ENCODE peak calls at places on chromosomes 12 and 14, in four cellular contexts. One of them, this sample, is unnamed.

GRCh38 chr14:99853206-99853605 is 60.0 kb downstream of the EML1 start:
- DNase-seq in HepG2: no peak
- DNase-seq in HEK293T: no peak
- DNase-seq in K562: no peak
- DNase-seq in this sample: no peak

GRCh38 chr14:100140452-100141132 is 18.9 kb downstream of the DEGS2 start:
- DNase-seq in HepG2: peak; percentile 82
- DNase-seq in HEK293T: no peak
- DNase-seq in K562: peak; percentile 78
- DNase-seq in this sample: no peak

GRCh38 chr12:108173160-108173559 is 44.1 kb downstream of the WSCD2 start:
- DNase-seq in HepG2: no peak
- DNase-seq in HEK293T: no peak
- DNase-seq in K562: no peak
- DNase-seq in this sample: no peak

GRCh38 chr14:52314521-52315354 is 626 bp downstream of the PTGER2 start:
- DNase-seq in HepG2: no peak
- DNase-seq in HEK293T: no peak
- DNase-seq in K562: no peak
- DNase-seq in this sample: no peak

GRCh38 chr12:108730337-108731104 is 797 bp downstream of the CORO1C start:
- DNase-seq in HepG2: peak; percentile 54
- DNase-seq in HEK293T: peak; percentile 60
- DNase-seq in K562: peak; percentile 59
- DNase-seq in this sample: no peak

GRCh38 chr14:91415794-91416743 is 1.6 kb downstream of the CCDC88C start:
- DNase-seq in HepG2: no peak
- DNase-seq in HEK293T: no peak
- DNase-seq in K562: no peak
- DNase-seq in this sample: peak; percentile 88

GRCh38 chr14:67583711-67584644 is 16.1 kb downstream of the PIGH start:
- DNase-seq in HepG2: peak; percentile 58
- DNase-seq in HEK293T: peak; percentile 74
- DNase-seq in K562: peak; percentile 72
- DNase-seq in this sample: no peak

GRCh38 chr12:64746663-64747062 is 12.5 kb downstream of the GNS start:
- DNase-seq in HepG2: no peak
- DNase-seq in HEK293T: no peak
- DNase-seq in K562: no peak
- DNase-seq in this sample: no peak

GRCh38 chr14:100654025-100654813 is 67.0 kb upstream of the BEGAIN start:
- DNase-seq in HepG2: no peak
- DNase-seq in HEK293T: no peak
- DNase-seq in K562: peak; percentile 26
- DNase-seq in this sample: no peak

DNA sequence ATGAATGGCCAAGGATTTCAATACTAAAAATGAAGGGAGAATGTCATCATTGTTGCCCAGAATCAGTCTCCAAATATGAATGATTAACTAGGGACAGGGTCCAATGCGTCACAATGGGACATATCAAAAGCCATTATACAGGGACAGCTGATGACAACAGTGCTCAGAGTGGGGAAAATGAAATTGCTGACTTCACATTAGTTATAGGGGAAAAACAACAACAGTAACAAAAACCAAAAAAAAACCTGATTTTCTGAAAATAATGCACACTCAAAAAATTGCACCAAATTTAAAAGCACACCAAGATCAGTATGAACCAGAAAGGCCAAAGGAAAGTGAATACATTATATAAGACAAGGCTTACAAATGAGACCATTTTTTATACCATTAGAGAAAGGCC is 353.2 kb upstream of the SOX5 start:
- DNase-seq in HepG2: no peak
- DNase-seq in HEK293T: no peak
- DNase-seq in K562: no peak
- DNase-seq in this sample: no peak
- TF ChIP-seq BHLHE40 in HepG2: no peak
- TF ChIP-seq BHLHE40 in HEK293T: no peak
- TF ChIP-seq BHLHE40 in K562: no peak
- TF ChIP-seq BHLHE40 in this sample: no peak

GRCh38 chr12:105278043-105278697 is 42.2 kb upstream of the APPL2 start:
- DNase-seq in HepG2: peak; percentile 50
- DNase-seq in HEK293T: peak; percentile 39
- DNase-seq in K562: no peak
- DNase-seq in this sample: no peak

GRCh38 chr12:105279460-105280056 is 43.6 kb upstream of the APPL2 start:
- DNase-seq in HepG2: peak; percentile 22
- DNase-seq in HEK293T: peak; percentile 20
- DNase-seq in K562: peak; percentile 15
- DNase-seq in this sample: no peak

GRCh38 chr12:105280966-105281693 is 45.2 kb upstream of the APPL2 start:
- DNase-seq in HepG2: peak; percentile 14
- DNase-seq in HEK293T: no peak
- DNase-seq in K562: no peak
- DNase-seq in this sample: no peak

GRCh38 chr12:105285378-105285777 is 45.1 kb upstream of the C12orf75 start:
- DNase-seq in HepG2: no peak
- DNase-seq in HEK293T: no peak
- DNase-seq in K562: no peak
- DNase-seq in this sample: no peak

DNA sequence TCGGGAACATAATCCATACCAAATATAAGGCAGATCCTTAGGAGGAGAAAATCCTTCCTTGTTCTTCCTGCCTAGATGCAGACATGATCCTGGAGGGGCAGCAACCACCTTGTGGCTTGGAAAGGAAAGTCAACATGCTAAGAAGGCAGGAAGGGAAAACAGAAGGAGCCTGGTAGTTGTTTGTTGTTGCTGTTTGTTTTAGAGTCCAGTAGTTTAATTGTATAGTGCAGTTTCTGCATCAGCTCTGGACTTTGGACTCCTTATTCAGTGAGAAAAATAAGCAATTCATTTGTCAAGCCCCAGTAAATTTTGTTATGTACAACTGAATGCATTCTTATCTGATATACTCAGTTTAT is 45.7 kb upstream of the APPL2 start:
- DNase-seq in HepG2: peak; percentile 40
- DNase-seq in HEK293T: no peak
- DNase-seq in K562: no peak
- DNase-seq in this sample: no peak
- TF ChIP-seq FOXK2 in HepG2: no peak
- TF ChIP-seq FOXK2 in HEK293T: no peak
- TF ChIP-seq FOXK2 in K562: no peak
- TF ChIP-seq FOXK2 in this sample: no peak

DNA sequence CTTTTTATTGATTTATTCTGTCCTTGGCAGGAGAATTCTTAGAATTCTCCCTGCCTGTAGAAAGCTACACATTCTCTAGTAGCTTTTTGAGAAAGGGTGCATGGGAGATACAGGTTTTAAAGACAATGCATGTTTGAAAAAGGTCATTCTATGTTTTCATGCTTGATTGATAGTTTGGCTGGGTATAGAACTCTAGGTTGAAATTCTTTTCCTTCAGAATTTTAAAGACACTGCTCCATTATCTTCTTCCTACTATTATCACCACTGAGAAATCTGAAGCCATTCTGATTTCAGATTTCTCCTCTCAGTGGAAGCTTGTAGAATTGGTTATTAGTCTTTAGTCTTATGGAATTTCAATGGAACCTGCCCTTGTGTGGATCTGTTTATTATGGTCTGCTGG is 14.0 kb downstream of the ATF7IP start:
- DNase-seq in HepG2: no peak
- DNase-seq in HEK293T: no peak
- DNase-seq in K562: no peak
- DNase-seq in this sample: no peak
- TF ChIP-seq BHLHE40 in HepG2: no peak
- TF ChIP-seq BHLHE40 in HEK293T: no peak
- TF ChIP-seq BHLHE40 in K562: no peak
- TF ChIP-seq BHLHE40 in this sample: no peak

DNA sequence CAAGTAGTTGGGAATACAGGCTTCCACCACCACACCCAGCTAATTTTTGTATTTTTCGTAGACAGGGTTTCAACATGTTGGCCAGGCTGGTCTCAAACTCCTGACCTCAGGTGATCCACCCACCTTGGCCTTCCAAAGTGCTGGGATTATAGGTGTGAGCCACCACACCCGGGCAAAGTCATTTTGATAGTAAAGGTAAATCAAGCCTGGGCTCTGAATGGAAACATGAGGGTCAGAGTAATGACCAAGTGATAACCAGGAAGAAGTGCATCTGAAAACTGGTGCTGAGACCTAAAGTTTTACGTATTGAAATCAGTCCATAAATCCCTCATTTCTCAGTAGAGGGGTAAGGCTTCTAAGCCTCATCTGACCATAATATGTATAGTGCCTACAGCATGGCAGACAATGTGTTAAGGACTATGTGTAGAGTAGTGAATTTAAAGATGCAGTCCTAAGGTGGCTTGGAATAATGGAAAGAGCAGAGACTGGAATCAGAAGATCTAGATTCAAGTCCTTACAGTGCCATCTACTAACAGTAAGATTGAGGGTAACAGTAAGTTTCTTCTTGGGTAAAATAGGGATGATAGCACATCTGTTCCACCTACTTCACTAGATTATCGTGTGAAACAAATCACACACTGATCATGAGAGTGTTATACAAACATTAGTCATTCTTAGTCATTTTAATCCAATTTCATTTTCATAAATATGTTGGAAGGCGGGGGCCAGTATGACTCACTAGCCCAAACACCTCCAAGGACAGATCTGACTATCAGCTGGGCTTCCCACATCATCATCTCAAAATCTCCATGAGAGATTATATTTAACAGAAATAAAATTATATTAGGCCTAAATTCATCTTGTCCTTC is 11.2 kb downstream of the MAP4K5 start:
- DNase-seq in HepG2: no peak
- DNase-seq in HEK293T: no peak
- DNase-seq in K562: no peak
- DNase-seq in this sample: peak; percentile 56
- TF ChIP-seq FOXK2 in HepG2: no peak
- TF ChIP-seq FOXK2 in HEK293T: no peak
- TF ChIP-seq FOXK2 in K562: no peak
- TF ChIP-seq FOXK2 in this sample: no peak

GRCh38 chr14:36208690-36209278 is 32.3 kb upstream of the PTCSC3 start:
- DNase-seq in HepG2: peak; percentile 99
- DNase-seq in HEK293T: no peak
- DNase-seq in K562: no peak
- DNase-seq in this sample: no peak
- TF ChIP-seq BHLHE40 in HepG2: no peak
- TF ChIP-seq BHLHE40 in HEK293T: no peak
- TF ChIP-seq BHLHE40 in K562: no peak
- TF ChIP-seq BHLHE40 in this sample: no peak